ENCODE peak calls at places on chromosomes 13 and 19, in four cellular contexts. U is nucleus accumbens, O is NCI-H1092 treated with DMSO at 0.1 percent for 48 hours, L is activated T-cell treated with anti-CD3 and anti-CD28 coated beads for 24 hours. H is an unnamed sample.

GRCh38 chr13:66212511-66212910 is 1017.6 kb downstream of the PCDH9 start:
- DNase-seq in U (no peak), O (no peak), L (no peak), H (no peak)

GRCh38 chr13:47188802-47189201 is 291.9 kb upstream of the HTR2A start:
- DNase-seq in U (no peak), O (no peak), L (no peak), H (no peak)

GRCh38 chr13:55999709-56000108 is 1141.0 kb upstream of the PRR20A start:
- DNase-seq in U (no peak), O (no peak), L (no peak), H (no peak)

GRCh38 chr19:23901360-23901759 is 13.3 kb upstream of the ZNF726 start:
- DNase-seq in U (no peak), O (no peak), L (no peak), H (no peak)

GRCh38 chr19:2804156-2805004 is 15.3 kb upstream of the ZNF554 start:
- DNase-seq in U (no peak), O (no peak), L (no peak), H (no peak)

GRCh38 chr19:49983645-49984229 is 22.8 kb upstream of the SIGLEC11 start:
- DNase-seq in U (no peak), O (peak; percentile 16), L (peak; percentile 73), H (no peak)

GRCh38 chr13:63081400-63082014 is 1665.9 kb upstream of the PCDH20 start:
- DNase-seq in U (no peak), O (no peak), L (no peak), H (no peak)

GRCh38 chr19:19280561-19280960 is 7.5 kb upstream of the TM6SF2 start:
- DNase-seq in U (no peak), O (peak; percentile 13), L (no peak), H (peak; percentile 49)

GRCh38 chr19:16655727-16656126 is 4.2 kb downstream of the SMIM7 start:
- DNase-seq in U (no peak), O (no peak), L (no peak), H (no peak)

GRCh38 chr13:107348471-107348870 is 780.5 kb upstream of the ARGLU1 start:
- DNase-seq in U (no peak), O (no peak), L (no peak), H (no peak)

GRCh38 chr13:36795463-36795862 is 23.6 kb upstream of the RFXAP start:
- DNase-seq in U (no peak), O (no peak), L (no peak), H (no peak)

GRCh38 chr13:47426126-47426849 is 529.4 kb upstream of the HTR2A start:
- DNase-seq in U (no peak), O (no peak), L (no peak), H (no peak)

GRCh38 chr19:11242864-11243797 is 3.7 kb downstream of the ANGPTL8 start:
- DNase-seq in U (no peak), O (peak; percentile 65), L (peak; percentile 81), H (peak; percentile 71)

GRCh38 chr19:45103200-45103624 is 10.2 kb downstream of the PPP1R37 start:
- DNase-seq in U (no peak), O (no peak), L (no peak), H (no peak)

GRCh38 chr13:82717249-82717648 is 1165.0 kb downstream of the SLITRK1 start:
- DNase-seq in U (no peak), O (no peak), L (no peak), H (no peak)

GRCh38 chr13:112170823-112171569 is 104.0 kb downstream of the SOX1 start:
- DNase-seq in U (no peak), O (no peak), L (no peak), H (no peak)

GRCh38 chr13:33183431-33184130 is 102.0 kb downstream of the STARD13 start:
- DNase-seq in U (no peak), O (no peak), L (no peak), H (no peak)

GRCh38 chr13:109945206-109945960 is 159.0 kb upstream of the IRS2 start:
- DNase-seq in U (no peak), O (no peak), L (no peak), H (no peak)

GRCh38 chr13:110464547-110465343 is 96.8 kb downstream of the RAB20 start:
- DNase-seq in U (no peak), O (no peak), L (no peak), H (peak; percentile 36)